ENCODE peak calls at places on chromosome 2, in five cellular contexts. O is EL; E is caudate nucleus; G is stimulated activated CD8-positive, alpha-beta memory T cell treated with anti-CD3 and anti-CD28 coated beads, Interleukin-15, amount 100 ng/mL, for 1 hour; M is NAMALWA. F is an unnamed sample.

GRCh38 chr2:197838036-197838435 is 33.6 kb downstream of the PLCL1 start:
- DNase-seq in O (peak), E (no peak), G (no peak), M (peak), F (peak)

GRCh38 chr2:96952976-96953610 is 33.3 kb downstream of the FAM178B start:
- DNase-seq in O (no peak), E (no peak), G (no peak), M (no peak), F (no peak)

GRCh38 chr2:143937563-143938346 is 582.2 kb downstream of the ZEB2 start:
- DNase-seq in O (no peak), E (no peak), G (no peak), M (no peak), F (no peak)

GRCh38 chr2:167844714-167845530 is 402.5 kb downstream of the STK39 start:
- DNase-seq in O (no peak), E (no peak), G (no peak), M (peak), F (peak)

GRCh38 chr2:2057125-2057721 is 273.9 kb downstream of the MYT1L start:
- DNase-seq in O (peak), E (no peak), G (peak), M (peak), F (peak)

GRCh38 chr2:28434600-28434989 is 41.9 kb downstream of the FOSL2 start:
- DNase-seq in O (no peak), E (no peak), G (no peak), M (no peak), F (no peak)

GRCh38 chr2:61763605-61764034 is 90.2 kb downstream of the FAM161A start:
- DNase-seq in O (peak), E (no peak), G (no peak), M (no peak), F (peak)

GRCh38 chr2:65952966-65953365 is 482.0 kb upstream of the MEIS1 start:
- DNase-seq in O (no peak), E (no peak), G (no peak), M (no peak), F (no peak)

GRCh38 chr2:121363632-121364420 is 78.8 kb upstream of the TFCP2L1 start:
- DNase-seq in O (peak), E (no peak), G (no peak), M (no peak), F (no peak)

GRCh38 chr2:191625016-191625415 is 52.9 kb upstream of the NABP1 start:
- DNase-seq in O (peak), E (no peak), G (no peak), M (peak), F (no peak)